ENCODE peak calls at places on chromosomes 12 and 14, in five cellular contexts. One of them, this sample, is unnamed. For H3K4me1, the result is how much of the 10 kb centered on the place peaks cover.

GRCh38 chr12:108063192-108063591 is 65.9 kb upstream of the WSCD2 start:
- DNase-seq in neural progenitor cell: peak
- DNase-seq in mammary epithelial cell: no peak
- DNase-seq in pancreas: no peak
- DNase-seq in left ventricle myocardium inferior: no peak
- DNase-seq in this sample: no peak

GRCh38 chr12:108773798-108774788 is 42.8 kb upstream of the CORO1C start:
- DNase-seq in left ventricle myocardium inferior: peak
- DNase-seq in pancreas: no peak
- DNase-seq in mammary epithelial cell: peak
- DNase-seq in neural progenitor cell: peak
- DNase-seq in this sample: peak

GRCh38 chr12:1857821-1858220 is 37.5 kb downstream of the LRTM2 start:
- DNase-seq in mammary epithelial cell: no peak
- DNase-seq in neural progenitor cell: no peak
- DNase-seq in pancreas: no peak
- DNase-seq in left ventricle myocardium inferior: no peak
- DNase-seq in this sample: no peak

GRCh38 chr12:10131101-10131632 is 1.2 kb upstream of the CLEC7A start:
- DNase-seq in left ventricle myocardium inferior: no peak
- DNase-seq in pancreas: no peak
- DNase-seq in mammary epithelial cell: no peak
- DNase-seq in neural progenitor cell: no peak
- DNase-seq in this sample: no peak

GRCh38 chr12:39831587-39832315 is 212.1 kb upstream of the ABCD2 start:
- DNase-seq in left ventricle myocardium inferior: no peak
- DNase-seq in mammary epithelial cell: peak
- DNase-seq in neural progenitor cell: no peak
- DNase-seq in pancreas: no peak
- DNase-seq in this sample: no peak

GRCh38 chr14:23057757-23058653 is 685 bp upstream of the CDH24 start:
- DNase-seq in neural progenitor cell: peak
- DNase-seq in pancreas: peak
- DNase-seq in mammary epithelial cell: peak
- DNase-seq in left ventricle myocardium inferior: peak
- DNase-seq in this sample: peak

GRCh38 chr14:97393244-97393643 is 596.1 kb downstream of the VRK1 start:
- DNase-seq in left ventricle myocardium inferior: no peak
- DNase-seq in neural progenitor cell: no peak
- DNase-seq in mammary epithelial cell: no peak
- DNase-seq in pancreas: no peak
- DNase-seq in this sample: no peak

GRCh38 chr14:100224229-100224628 is 14.7 kb upstream of the YY1 start:
- DNase-seq in mammary epithelial cell: no peak
- DNase-seq in neural progenitor cell: no peak
- DNase-seq in pancreas: no peak
- DNase-seq in left ventricle myocardium inferior: no peak
- DNase-seq in this sample: no peak

GRCh38 chr12:47360771-47361388 is 281.1 kb upstream of the AMIGO2 start:
- DNase-seq in pancreas: no peak
- DNase-seq in mammary epithelial cell: no peak
- DNase-seq in neural progenitor cell: no peak
- DNase-seq in left ventricle myocardium inferior: no peak
- DNase-seq in this sample: no peak

GRCh38 chr14:77264466-77265186 is 6.4 kb downstream of the NGB start:
- DNase-seq in pancreas: no peak
- DNase-seq in neural progenitor cell: no peak
- DNase-seq in mammary epithelial cell: no peak
- DNase-seq in left ventricle myocardium inferior: no peak
- DNase-seq in this sample: no peak

GRCh38 chr14:102606296-102606695 is 13.8 kb downstream of the RCOR1 start:
- DNase-seq in left ventricle myocardium inferior: no peak
- DNase-seq in neural progenitor cell: no peak
- DNase-seq in mammary epithelial cell: no peak
- DNase-seq in pancreas: no peak
- DNase-seq in this sample: no peak

GRCh38 chr12:6819069-6820030 is 2.3 kb upstream of the GPR162 start:
- DNase-seq in mammary epithelial cell: no peak
- DNase-seq in pancreas: no peak
- DNase-seq in left ventricle myocardium inferior: no peak
- DNase-seq in neural progenitor cell: no peak
- DNase-seq in this sample: no peak

GRCh38 chr14:60505448-60505847 is 3.5 kb upstream of the SIX6 start:
- DNase-seq in left ventricle myocardium inferior: no peak
- DNase-seq in mammary epithelial cell: no peak
- DNase-seq in neural progenitor cell: peak
- DNase-seq in pancreas: no peak
- DNase-seq in this sample: no peak

GRCh38 chr14:75205586-75205985 is 29.2 kb upstream of the TMED10 start:
- DNase-seq in neural progenitor cell: no peak
- DNase-seq in left ventricle myocardium inferior: no peak
- DNase-seq in mammary epithelial cell: peak
- DNase-seq in pancreas: no peak
- DNase-seq in this sample: no peak

GRCh38 chr14:53547593-53547992 is 394.5 kb upstream of the DDHD1 start:
- DNase-seq in left ventricle myocardium inferior: no peak
- DNase-seq in pancreas: no peak
- DNase-seq in neural progenitor cell: no peak
- DNase-seq in mammary epithelial cell: no peak
- DNase-seq in this sample: no peak

GRCh38 chr12:57693317-57693658 is 644 bp upstream of the OS9 start:
- DNase-seq in neural progenitor cell: peak
- DNase-seq in pancreas: no peak
- DNase-seq in left ventricle myocardium inferior: no peak
- DNase-seq in mammary epithelial cell: no peak
- DNase-seq in this sample: no peak

GRCh38 chr14:25837431-25837950 is 760.3 kb downstream of the NOVA1 start:
- DNase-seq in neural progenitor cell: no peak
- DNase-seq in pancreas: no peak
- DNase-seq in left ventricle myocardium inferior: no peak
- DNase-seq in mammary epithelial cell: no peak
- DNase-seq in this sample: no peak
- H3K4me1 ChIP-seq in neural progenitor cell: under half
- H3K4me1 ChIP-seq in pancreas: under half
- H3K4me1 ChIP-seq in left ventricle myocardium inferior: under half
- H3K4me1 ChIP-seq in mammary epithelial cell: under half
- H3K4me1 ChIP-seq in this sample: under half

GRCh38 chr14:104370256-104370870 is 209.2 kb upstream of the C14orf180 start:
- DNase-seq in pancreas: no peak
- DNase-seq in mammary epithelial cell: no peak
- DNase-seq in neural progenitor cell: peak
- DNase-seq in left ventricle myocardium inferior: no peak
- DNase-seq in this sample: peak
- TF ChIP-seq CTCF in pancreas: no peak
- TF ChIP-seq CTCF in mammary epithelial cell: no peak
- TF ChIP-seq CTCF in neural progenitor cell: peak
- TF ChIP-seq CTCF in left ventricle myocardium inferior: peak
- TF ChIP-seq CTCF in this sample: peak

DNA sequence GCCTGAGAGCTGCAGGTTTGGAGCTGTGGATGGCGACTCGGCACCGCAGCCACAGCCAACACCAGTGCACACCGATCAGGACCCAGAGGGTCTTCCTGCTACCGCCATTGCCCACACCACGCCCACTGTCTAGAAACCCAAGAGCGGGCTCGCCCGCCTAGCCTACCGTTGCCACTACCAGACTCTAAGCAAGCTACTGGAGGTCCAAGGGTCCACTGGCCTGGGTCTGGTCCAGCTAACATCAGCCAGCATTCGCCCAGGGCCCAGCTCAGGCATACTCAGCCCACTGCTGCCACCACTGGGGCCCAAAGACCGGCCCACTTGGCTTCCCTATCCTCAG is 30.5 kb upstream of the MON2 start:
- DNase-seq in pancreas: no peak
- DNase-seq in left ventricle myocardium inferior: no peak
- DNase-seq in mammary epithelial cell: no peak
- DNase-seq in neural progenitor cell: no peak
- DNase-seq in this sample: no peak
- H3K4me3 ChIP-seq in pancreas: no peak
- H3K4me3 ChIP-seq in left ventricle myocardium inferior: peak
- H3K4me3 ChIP-seq in mammary epithelial cell: no peak
- H3K4me3 ChIP-seq in neural progenitor cell: peak
- H3K4me3 ChIP-seq in this sample: no peak

DNA sequence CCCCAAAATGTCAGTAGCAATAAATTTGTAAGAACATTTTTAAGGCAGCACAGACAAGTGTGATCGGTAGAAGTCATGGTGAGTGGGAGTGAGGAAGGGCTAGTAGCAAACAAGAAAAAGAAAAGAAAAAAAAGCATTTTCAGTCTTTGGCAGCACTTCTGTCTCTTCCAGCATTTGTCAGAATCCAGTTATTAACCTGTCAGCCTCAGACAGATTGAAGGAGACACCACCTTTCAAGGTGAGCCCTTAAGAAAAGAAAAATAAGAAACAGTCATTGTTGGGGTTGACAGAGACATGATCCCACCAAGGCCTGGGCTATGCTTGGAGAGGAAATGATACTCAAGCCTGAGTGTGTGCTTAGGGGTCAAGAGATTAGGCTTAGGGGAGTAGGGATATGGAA is 947.4 kb downstream of the NRXN3 start:
- DNase-seq in neural progenitor cell: no peak
- DNase-seq in mammary epithelial cell: no peak
- DNase-seq in pancreas: no peak
- DNase-seq in left ventricle myocardium inferior: no peak
- DNase-seq in this sample: no peak
- H3K4me1 ChIP-seq in neural progenitor cell: under half
- H3K4me1 ChIP-seq in mammary epithelial cell: under half
- H3K4me1 ChIP-seq in pancreas: under half
- H3K4me1 ChIP-seq in left ventricle myocardium inferior: under half
- H3K4me1 ChIP-seq in this sample: under half

GRCh38 chr14:70822706-70823185 is 13.4 kb upstream of the MAP3K9 start:
- DNase-seq in pancreas: peak
- DNase-seq in left ventricle myocardium inferior: peak
- DNase-seq in mammary epithelial cell: no peak
- DNase-seq in neural progenitor cell: peak
- DNase-seq in this sample: peak

GRCh38 chr14:70831382-70831781 is 22.1 kb upstream of the MAP3K9 start:
- DNase-seq in mammary epithelial cell: no peak
- DNase-seq in pancreas: no peak
- DNase-seq in left ventricle myocardium inferior: no peak
- DNase-seq in neural progenitor cell: no peak
- DNase-seq in this sample: no peak

GRCh38 chr14:70823281-70823680 is 14.0 kb upstream of the MAP3K9 start:
- DNase-seq in left ventricle myocardium inferior: no peak
- DNase-seq in neural progenitor cell: no peak
- DNase-seq in pancreas: no peak
- DNase-seq in mammary epithelial cell: no peak
- DNase-seq in this sample: no peak

GRCh38 chr14:70828188-70828587 is 18.9 kb upstream of the MAP3K9 start:
- DNase-seq in neural progenitor cell: no peak
- DNase-seq in mammary epithelial cell: no peak
- DNase-seq in left ventricle myocardium inferior: no peak
- DNase-seq in pancreas: no peak
- DNase-seq in this sample: no peak

DNA sequence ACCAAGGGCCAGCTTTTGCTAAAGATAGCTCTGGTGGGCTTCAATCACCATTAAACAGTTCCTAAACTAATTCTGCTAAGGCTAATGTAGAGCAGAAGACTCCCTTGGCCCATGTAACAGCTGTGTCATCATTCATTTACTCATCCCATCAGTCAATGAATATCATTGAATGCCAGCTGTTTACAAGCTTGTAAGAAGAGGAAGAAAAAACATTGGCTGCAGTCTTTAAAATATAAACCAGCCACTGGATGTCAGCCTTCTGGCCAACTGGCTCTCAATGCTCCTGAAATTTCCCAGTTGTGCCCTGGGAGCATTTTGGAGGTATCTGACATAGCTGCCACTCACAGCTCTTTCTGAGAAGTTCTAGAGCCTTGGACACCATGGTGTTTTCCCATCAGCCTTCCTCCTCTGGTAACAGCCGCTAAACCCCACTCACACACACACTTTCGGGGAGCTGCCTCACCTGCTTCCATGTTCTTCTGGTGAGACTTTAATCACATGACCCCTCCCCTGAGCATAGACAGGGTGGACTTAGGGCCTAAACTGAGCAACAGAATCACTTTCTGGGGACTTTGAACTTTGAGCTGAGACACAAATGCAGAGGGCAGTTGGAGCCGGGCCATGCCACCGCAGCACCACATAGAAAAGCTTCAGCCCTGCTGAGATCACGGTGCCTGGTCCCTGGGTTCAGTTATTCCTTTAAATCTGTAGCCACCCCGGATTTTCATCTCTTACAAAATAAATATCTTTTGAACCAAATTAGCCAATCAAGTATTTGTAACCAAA is 18.2 kb upstream of the MAP3K9 start:
- DNase-seq in pancreas: no peak
- DNase-seq in neural progenitor cell: no peak
- DNase-seq in left ventricle myocardium inferior: no peak
- DNase-seq in mammary epithelial cell: peak
- DNase-seq in this sample: no peak
- TF ChIP-seq CTCF in pancreas: no peak
- TF ChIP-seq CTCF in neural progenitor cell: no peak
- TF ChIP-seq CTCF in left ventricle myocardium inferior: no peak
- TF ChIP-seq CTCF in mammary epithelial cell: no peak
- TF ChIP-seq CTCF in this sample: no peak

GRCh38 chr12:69473229-69473628 is 3.0 kb downstream of the FRS2 start:
- DNase-seq in left ventricle myocardium inferior: no peak
- DNase-seq in mammary epithelial cell: no peak
- DNase-seq in pancreas: no peak
- DNase-seq in neural progenitor cell: no peak
- DNase-seq in this sample: no peak
- H3K4me3 ChIP-seq in left ventricle myocardium inferior: no peak
- H3K4me3 ChIP-seq in mammary epithelial cell: no peak
- H3K4me3 ChIP-seq in pancreas: no peak
- H3K4me3 ChIP-seq in neural progenitor cell: no peak
- H3K4me3 ChIP-seq in this sample: no peak

DNA sequence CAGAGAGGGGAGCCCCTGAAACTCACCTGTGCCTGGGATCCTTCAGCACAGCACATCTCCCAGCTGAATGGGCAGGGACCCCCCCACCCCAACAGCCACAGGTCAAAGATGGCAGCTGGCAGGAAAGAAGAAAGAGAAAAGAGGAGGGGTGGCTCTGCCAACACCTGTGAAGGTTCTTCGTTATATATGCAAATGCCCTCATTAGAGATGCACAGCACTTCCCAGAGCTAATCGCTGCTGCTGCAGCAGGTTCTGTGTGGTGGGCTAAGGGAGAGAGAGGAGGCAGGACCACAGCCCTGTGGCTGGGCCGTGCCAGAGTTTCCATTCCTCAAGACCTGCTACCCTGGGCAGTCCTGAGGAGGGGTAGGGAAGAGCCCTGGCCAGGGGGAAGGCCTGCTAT is 28.7 kb downstream of the SMUG1 start:
- DNase-seq in pancreas: no peak
- DNase-seq in neural progenitor cell: no peak
- DNase-seq in mammary epithelial cell: no peak
- DNase-seq in left ventricle myocardium inferior: no peak
- DNase-seq in this sample: no peak
- H3K4me1 ChIP-seq in pancreas: under half
- H3K4me1 ChIP-seq in neural progenitor cell: under half
- H3K4me1 ChIP-seq in mammary epithelial cell: under half
- H3K4me1 ChIP-seq in left ventricle myocardium inferior: under half
- H3K4me1 ChIP-seq in this sample: under half

This sample was measured in lower lobe of right lung.